ENCODE peak calls at places on chromosomes 16 and 17, in seven cellular contexts. C is fibroblast of lung, K is suprapubic skin, D is BE2C, W is K562, U is mammary epithelial cell, H is endodermal cell. J is an unnamed sample.

GRCh38 chr16:87121816-87122215 is 195.4 kb downstream of the C16orf95 start:
- DNase-seq in K (peak; percentile 20), H (no peak), W (no peak), D (no peak), C (no peak), U (no peak), J (no peak)

GRCh38 chr16:23871924-23872323 is 36.1 kb downstream of the PRKCB start:
- DNase-seq in U (no peak), H (no peak), D (no peak), K (no peak), C (no peak), W (no peak), J (no peak)

GRCh38 chr17:77429735-77429984 is 288.9 kb downstream of the SEC14L1 start:
- DNase-seq in C (no peak), W (no peak), H (no peak), D (no peak), U (no peak), K (no peak), J (no peak)

GRCh38 chr17:15947331-15947730 is 2.4 kb downstream of the ADORA2B start:
- DNase-seq in U (peak; percentile 90), H (peak; percentile 49), D (no peak), K (no peak), W (no peak), C (peak; percentile 68), J (no peak)

GRCh38 chr17:74417178-74418045 is 14.5 kb upstream of the GPRC5C start:
- DNase-seq in U (peak; percentile 81), K (no peak), H (no peak), D (no peak), W (no peak), C (peak; percentile 73), J (no peak)

GRCh38 chr17:2688351-2689342 is 22.9 kb downstream of the CLUH start:
- DNase-seq in C (no peak), W (no peak), K (peak; percentile 79), D (no peak), U (peak; percentile 21), H (peak; percentile 70), J (peak; percentile 21)

GRCh38 chr16:19945934-19946333 is 61.3 kb upstream of the GPRC5B start:
- DNase-seq in K (no peak), H (no peak), W (no peak), U (no peak), C (no peak), D (no peak), J (no peak)

GRCh38 chr16:10980811-10981210 is 36.4 kb downstream of the CLEC16A start:
- DNase-seq in C (no peak), K (no peak), U (no peak), H (no peak), D (no peak), W (no peak), J (no peak)

GRCh38 chr17:48791128-48792032 is 25.6 kb downstream of the TTLL6 start:
- DNase-seq in W (peak; percentile 79), U (peak; percentile 68), D (peak; percentile 66), H (peak; percentile 98), C (peak; percentile 68), K (peak; percentile 83), J (peak; percentile 86)

GRCh38 chr17:7496470-7497227 is 12.5 kb downstream of the POLR2A start:
- DNase-seq in K (no peak), U (no peak), H (no peak), W (no peak), C (no peak), D (no peak), J (no peak)

DNA sequence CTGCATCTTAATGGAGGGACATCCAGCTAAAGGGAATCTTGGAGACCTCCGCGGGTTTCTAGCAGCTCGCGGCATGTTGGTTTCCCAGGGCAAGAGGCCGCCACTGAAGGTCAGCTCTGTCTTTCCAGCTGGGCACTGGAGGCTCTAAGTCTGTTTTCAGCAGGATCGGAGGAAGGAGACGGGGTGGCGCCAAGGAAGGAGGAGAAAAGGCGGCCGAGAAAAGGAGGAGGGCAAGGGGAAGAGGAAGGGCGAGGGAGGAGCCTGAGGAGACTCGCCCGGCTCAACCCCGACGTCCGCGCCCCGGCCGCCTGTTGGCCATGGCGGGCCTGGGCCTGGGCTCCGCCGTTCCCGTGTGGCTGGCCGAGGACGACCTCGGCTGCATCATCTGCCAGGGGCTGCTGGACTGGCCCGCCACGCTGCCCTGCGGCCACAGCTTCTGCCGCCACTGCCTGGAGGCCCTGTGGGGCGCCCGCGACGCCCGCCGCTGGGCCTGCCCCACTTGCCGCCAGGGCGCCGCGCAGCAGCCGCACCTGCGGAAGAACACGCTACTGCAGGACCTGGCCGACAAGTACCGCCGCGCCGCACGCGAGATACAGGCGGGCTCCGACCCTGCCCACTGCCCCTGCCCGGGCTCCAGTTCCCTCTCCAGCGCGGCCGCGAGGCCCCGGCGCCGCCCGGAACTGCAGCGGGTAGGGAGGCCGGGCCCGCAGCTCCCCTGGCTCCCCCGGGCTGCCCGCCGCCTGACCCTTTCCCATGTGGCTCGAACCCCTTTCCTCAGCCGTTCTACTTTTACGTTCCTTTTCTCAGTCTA is at the start of gene RNF135:
- DNase-seq in W (no peak), H (peak; percentile 96), D (peak; percentile 27), U (peak; percentile 88), K (peak; percentile 90), C (peak; percentile 88), J (peak; percentile 91)
- TF ChIP-seq CTCF in W (no peak), H (peak; percentile 69), D (no peak), U (no peak), K (peak; percentile 47), C (peak; percentile 1), J (no peak)

DNA sequence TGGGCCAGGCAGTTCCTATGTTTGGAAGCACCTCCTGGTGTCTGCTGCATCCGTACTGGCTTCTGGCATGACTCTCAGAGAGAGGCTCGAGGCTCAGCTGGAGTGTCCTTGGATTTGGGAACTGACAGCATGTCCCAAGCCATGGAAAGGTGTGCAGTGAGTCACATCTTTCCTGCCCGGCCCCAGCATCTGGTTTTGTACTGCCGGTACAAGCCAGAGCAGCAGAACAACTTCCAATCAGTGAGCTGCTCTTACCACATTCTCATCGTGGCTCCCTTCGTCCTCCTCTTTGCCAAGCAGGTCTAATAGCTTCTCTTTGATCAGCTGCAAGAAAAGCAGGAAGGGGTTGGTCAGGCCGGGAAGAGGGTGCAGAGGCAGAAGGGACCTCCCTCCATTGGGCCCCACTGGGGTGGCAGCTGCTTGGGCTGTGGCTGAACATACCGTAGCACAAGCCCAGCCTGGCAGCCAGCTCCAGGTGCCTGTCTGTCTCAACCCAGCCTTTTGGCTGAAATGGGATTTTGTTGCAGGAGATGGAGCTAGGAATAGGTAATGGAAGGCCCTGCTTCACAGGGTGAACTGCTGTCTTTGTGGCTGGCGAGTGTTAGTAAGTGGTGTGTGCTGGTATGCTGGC is 24.2 kb downstream of the SPACA3 start:
- DNase-seq in K (no peak), H (peak; percentile 42), D (no peak), C (no peak), W (no peak), U (peak; percentile 65), J (no peak)
- H3K36me3 ChIP-seq in K (no peaks in the 10 kb centered on the region), H (no peaks in the 10 kb centered on the region), D (no peaks in the 10 kb centered on the region), C (no peaks in the 10 kb centered on the region), W (no peaks in the 10 kb centered on the region), U (no peaks in the 10 kb centered on the region), J (no peaks in the 10 kb centered on the region)

GRCh38 chr16:30569746-30570325 is 1.7 kb downstream of the ZNF688 start:
- DNase-seq in U (no peak), H (no peak), C (no peak), K (no peak), W (no peak), D (no peak), J (no peak)
- H3K4me3 ChIP-seq in U (no peak overlapping the region), H (no peak overlapping the region), C (no peak overlapping the region), K (no peak overlapping the region), W (no peak overlapping the region), D (no peak overlapping the region), J (peak overlapping the region; percentile 69)

GRCh38 chr17:33243732-33244131 is 49.4 kb downstream of the ASIC2 start:
- DNase-seq in K (no peak), D (no peak), C (no peak), U (no peak), H (no peak), W (no peak), J (no peak)
- TF ChIP-seq CTCF in K (no peak), D (no peak), C (no peak), U (no peak), H (no peak), W (no peak), J (no peak)

GRCh38 chr16:1676661-1677060 is 1.4 kb upstream of the JPT2 start:
- DNase-seq in K (no peak), D (no peak), U (no peak), W (no peak), H (peak; percentile 40), C (no peak), J (no peak)

GRCh38 chr16:1673424-1674151 is 4.5 kb upstream of the JPT2 start:
- DNase-seq in C (no peak), W (no peak), K (no peak), U (no peak), D (no peak), H (peak; percentile 24), J (no peak)

GRCh38 chr16:1674751-1675664 is 3.1 kb upstream of the JPT2 start:
- DNase-seq in D (no peak), K (no peak), H (peak; percentile 36), C (peak; percentile 87), U (peak; percentile 67), W (no peak), J (no peak)

GRCh38 chr16:1677339-1677738 is 740 bp upstream of the JPT2 start:
- DNase-seq in W (peak; percentile 21), C (no peak), K (no peak), D (no peak), U (no peak), H (no peak), J (no peak)

DNA sequence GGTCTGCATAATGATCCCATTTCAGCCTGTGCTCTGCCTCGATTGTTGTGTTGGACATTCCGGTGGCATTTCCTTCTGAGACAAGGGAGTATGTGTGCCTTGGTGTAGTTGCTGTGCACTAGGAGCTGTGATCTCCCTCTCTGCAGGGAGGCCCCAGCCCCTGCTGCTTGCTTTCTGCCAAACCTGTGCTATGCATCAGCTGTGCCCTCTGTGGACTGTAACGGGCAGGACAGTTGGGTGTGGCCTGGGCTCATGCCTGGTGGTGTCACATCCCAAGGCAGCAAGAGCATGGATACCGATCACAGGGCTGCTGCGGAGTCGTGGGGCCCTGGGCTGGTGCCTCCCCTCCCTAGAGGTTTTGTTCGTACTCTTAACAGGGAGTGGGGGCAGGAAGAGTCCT is 3.8 kb upstream of the JPT2 start:
- DNase-seq in W (no peak), H (peak; percentile 37), C (no peak), U (no peak), D (no peak), K (no peak), J (no peak)
- H3K36me3 ChIP-seq in W (peaks cover 69% of the 10 kb centered on the region), H (peaks cover 68% of the 10 kb centered on the region), C (peaks cover 31% of the 10 kb centered on the region), U (peaks cover 12% of the 10 kb centered on the region), D (peaks cover 21% of the 10 kb centered on the region), K (peaks cover 68% of the 10 kb centered on the region), J (peaks cover 70% of the 10 kb centered on the region)